ENCODE peak calls at places on chromosome 6, in ten cellular contexts. E is heart left ventricle; H is stimulated activated CD8-positive, alpha-beta memory T cell treated with anti-CD3 and anti-CD28 coated beads, Interleukin-7, amount 100 ng/mL, for 4 hours; J is Ammon's horn; D is activated CD4-positive, CD25-positive, alpha-beta regulatory T cell; W is esophagus squamous epithelium; V is fibroblast of pulmonary artery; M is activated T-cell treated with anti-CD3 and anti-CD28 coated beads, Interleukin-2, amount 50 U/mL, for 24 hours; G is stimulated activated naive CD8-positive, alpha-beta T cell treated with anti-CD3 and anti-CD28 coated beads, Interleukin-15, Interleukin-2, amounts not matched to agents 100 U/mL and 50 U/mL, for 24 hours; I is CD8-positive, alpha-beta T cell. Y is an unnamed sample.
A peak's percentile ranks its signal among the peaks of the same experiment; 100 is the strongest.

GRCh38 chr6:82362868-82363267 is 749 bp upstream of the TPBG start:
- DNase-seq in E (peak; percentile 23), W (no peak), H (no peak), D (no peak), V (peak; percentile 70), G (no peak), J (no peak), I (no peak), M (no peak), Y (no peak)

GRCh38 chr6:162203287-162203686 is 524.3 kb downstream of the PRKN start:
- DNase-seq in J (no peak), H (no peak), W (no peak), M (no peak), V (no peak), I (no peak), E (peak; percentile 50), D (no peak), G (no peak), Y (no peak)

GRCh38 chr6:3908223-3908622 is 59.0 kb downstream of the FAM50B start:
- DNase-seq in M (no peak), W (no peak), G (no peak), J (no peak), I (no peak), H (no peak), V (no peak), D (no peak), E (no peak), Y (no peak)

GRCh38 chr6:156687875-156688549 is 89.2 kb upstream of the ARID1B start:
- DNase-seq in I (no peak), V (peak; percentile 45), E (peak; percentile 26), J (no peak), D (no peak), G (no peak), H (no peak), W (no peak), M (no peak), Y (peak; percentile 27)

GRCh38 chr6:26097268-26097875 is 10.1 kb downstream of the HFE start:
- DNase-seq in V (peak; percentile 81), W (no peak), I (peak; percentile 51), M (peak; percentile 69), J (peak; percentile 84), D (peak; percentile 38), E (peak; percentile 52), H (peak; percentile 53), G (peak; percentile 60), Y (peak; percentile 50)

GRCh38 chr6:88573971-88574370 is 389.4 kb downstream of the RNGTT start:
- DNase-seq in I (no peak), V (no peak), J (no peak), E (no peak), G (no peak), W (no peak), M (no peak), D (no peak), H (no peak), Y (no peak)

GRCh38 chr6:97626586-97627441 is 343.8 kb upstream of the MMS22L start:
- DNase-seq in J (peak; percentile 53), E (no peak), W (no peak), V (no peak), I (no peak), M (no peak), G (no peak), D (no peak), H (no peak), Y (peak; percentile 3)

GRCh38 chr6:55511124-55511820 is 67.7 kb downstream of the HMGCLL1 start:
- DNase-seq in D (no peak), W (no peak), G (no peak), M (no peak), I (no peak), H (no peak), J (no peak), V (no peak), E (no peak), Y (no peak)

GRCh38 chr6:20770776-20771175 is 236.5 kb downstream of the CDKAL1 start:
- DNase-seq in M (no peak), J (no peak), V (no peak), E (no peak), I (no peak), G (no peak), D (no peak), W (no peak), H (no peak), Y (no peak)

GRCh38 chr6:111997863-111998191 is 56.1 kb upstream of the CCN6 start:
- DNase-seq in E (peak; percentile 44), M (no peak), I (no peak), H (no peak), G (no peak), J (peak; percentile 14), V (no peak), D (no peak), W (no peak), Y (no peak)